ENCODE peak calls at places on chromosomes 11 and 22, in four cellular contexts. One of them, this sample, is unnamed.

GRCh38 chr22:46961591-46962290 is 199.3 kb downstream of the TBC1D22A start:
- DNase-seq in A549: no peak
- DNase-seq in mesothelial cell of epicardium: no peak
- DNase-seq in AG10803: no peak
- DNase-seq in this sample: no peak

GRCh38 chr11:95549276-95549675 is 240.3 kb downstream of the FAM76B start:
- DNase-seq in A549: no peak
- DNase-seq in mesothelial cell of epicardium: no peak
- DNase-seq in AG10803: no peak
- DNase-seq in this sample: no peak

GRCh38 chr11:17875908-17876307 is 136.9 kb downstream of the SERGEF start:
- DNase-seq in A549: no peak
- DNase-seq in mesothelial cell of epicardium: no peak
- DNase-seq in AG10803: no peak
- DNase-seq in this sample: no peak

GRCh38 chr11:83044958-83045712 is 26.6 kb downstream of the RAB30 start:
- DNase-seq in A549: peak
- DNase-seq in mesothelial cell of epicardium: no peak
- DNase-seq in AG10803: peak
- DNase-seq in this sample: no peak

GRCh38 chr11:1481861-1482441 is 4.6 kb downstream of the MOB2 start:
- DNase-seq in A549: no peak
- DNase-seq in mesothelial cell of epicardium: no peak
- DNase-seq in AG10803: no peak
- DNase-seq in this sample: no peak

GRCh38 chr11:11349870-11350325 is 3.2 kb downstream of the CSNK2A3 start:
- DNase-seq in A549: no peak
- DNase-seq in mesothelial cell of epicardium: no peak
- DNase-seq in AG10803: peak
- DNase-seq in this sample: no peak

GRCh38 chr11:2305862-2306823 is 4.3 kb downstream of the TSPAN32 start:
- DNase-seq in A549: no peak
- DNase-seq in mesothelial cell of epicardium: peak
- DNase-seq in AG10803: peak
- DNase-seq in this sample: peak

GRCh38 chr11:6300325-6300724 is 20.0 kb downstream of the CAVIN3 start:
- DNase-seq in A549: no peak
- DNase-seq in mesothelial cell of epicardium: no peak
- DNase-seq in AG10803: no peak
- DNase-seq in this sample: no peak

GRCh38 chr11:130710022-130710421 is 206.3 kb downstream of the SNX19 start:
- DNase-seq in A549: no peak
- DNase-seq in mesothelial cell of epicardium: no peak
- DNase-seq in AG10803: no peak
- DNase-seq in this sample: no peak

GRCh38 chr22:29377979-29378378 is 10.4 kb downstream of the AP1B1 start:
- DNase-seq in A549: no peak
- DNase-seq in mesothelial cell of epicardium: no peak
- DNase-seq in AG10803: no peak
- DNase-seq in this sample: no peak

GRCh38 chr11:36155770-36156485 is 133.3 kb downstream of the COMMD9 start:
- DNase-seq in A549: no peak
- DNase-seq in mesothelial cell of epicardium: no peak
- DNase-seq in AG10803: peak
- DNase-seq in this sample: no peak

GRCh38 chr22:37777122-37777687 is 30.5 kb upstream of the GCAT start:
- DNase-seq in A549: no peak
- DNase-seq in mesothelial cell of epicardium: no peak
- DNase-seq in AG10803: peak
- DNase-seq in this sample: no peak

GRCh38 chr11:93871521-93871920 is 21.1 kb upstream of the VSTM5 start:
- DNase-seq in A549: no peak
- DNase-seq in mesothelial cell of epicardium: no peak
- DNase-seq in AG10803: no peak
- DNase-seq in this sample: no peak

GRCh38 chr11:133896642-133897330 is 51.5 kb upstream of the SPATA19 start:
- DNase-seq in A549: no peak
- DNase-seq in mesothelial cell of epicardium: peak
- DNase-seq in AG10803: no peak
- DNase-seq in this sample: no peak

GRCh38 chr22:27370281-27370680 is 431.3 kb downstream of the MN1 start:
- DNase-seq in A549: no peak
- DNase-seq in mesothelial cell of epicardium: no peak
- DNase-seq in AG10803: no peak
- DNase-seq in this sample: no peak

GRCh38 chr11:78768947-78769346 is 194.3 kb upstream of the NARS2 start:
- DNase-seq in A549: no peak
- DNase-seq in mesothelial cell of epicardium: no peak
- DNase-seq in AG10803: peak
- DNase-seq in this sample: no peak

GRCh38 chr11:62627718-62628117 is 5.9 kb upstream of the B3GAT3 start:
- DNase-seq in A549: no peak
- DNase-seq in mesothelial cell of epicardium: no peak
- DNase-seq in AG10803: no peak
- DNase-seq in this sample: no peak

GRCh38 chr11:11291432-11292015 is 61.5 kb downstream of the CSNK2A3 start:
- DNase-seq in A549: no peak
- DNase-seq in mesothelial cell of epicardium: no peak
- DNase-seq in AG10803: no peak
- DNase-seq in this sample: no peak

GRCh38 chr11:3129181-3129590 is 35.9 kb downstream of the OSBPL5 start:
- DNase-seq in A549: no peak
- DNase-seq in mesothelial cell of epicardium: no peak
- DNase-seq in AG10803: no peak
- DNase-seq in this sample: no peak

GRCh38 chr11:123251656-123252344 is 56.8 kb upstream of the CLMP start:
- DNase-seq in A549: no peak
- DNase-seq in mesothelial cell of epicardium: no peak
- DNase-seq in AG10803: peak
- DNase-seq in this sample: no peak

GRCh38 chr11:123250811-123251655 is 56.0 kb upstream of the CLMP start:
- DNase-seq in A549: no peak
- DNase-seq in mesothelial cell of epicardium: no peak
- DNase-seq in AG10803: no peak
- DNase-seq in this sample: no peak

GRCh38 chr11:123253909-123254308 is 58.9 kb upstream of the CLMP start:
- DNase-seq in A549: no peak
- DNase-seq in mesothelial cell of epicardium: no peak
- DNase-seq in AG10803: peak
- DNase-seq in this sample: no peak

GRCh38 chr11:123254357-123254756 is 59.3 kb upstream of the CLMP start:
- DNase-seq in A549: no peak
- DNase-seq in mesothelial cell of epicardium: no peak
- DNase-seq in AG10803: no peak
- DNase-seq in this sample: no peak

DNA sequence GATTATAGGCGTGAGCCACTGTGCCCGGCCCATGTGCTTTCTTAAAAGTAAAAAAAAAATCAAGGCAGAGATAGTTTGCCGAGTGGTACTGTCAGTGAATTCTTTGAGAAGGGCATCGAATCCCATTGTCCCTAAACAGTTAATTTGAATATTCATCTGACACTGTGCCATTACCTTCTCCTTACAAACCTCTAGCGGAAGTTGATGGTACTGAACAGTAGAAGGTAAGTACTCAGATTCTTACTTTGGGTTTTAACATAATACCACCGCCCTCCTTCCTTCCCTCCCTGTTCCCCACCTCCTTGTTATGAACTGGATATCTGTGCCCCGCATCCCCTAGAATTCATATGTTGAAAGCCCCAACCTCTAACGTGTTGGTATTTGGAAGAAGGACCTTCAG is 58.2 kb upstream of the CLMP start:
- DNase-seq in A549: no peak
- DNase-seq in mesothelial cell of epicardium: no peak
- DNase-seq in AG10803: no peak
- DNase-seq in this sample: no peak
- TF ChIP-seq CTCF in A549: no peak
- TF ChIP-seq CTCF in mesothelial cell of epicardium: no peak
- TF ChIP-seq CTCF in AG10803: no peak
- TF ChIP-seq CTCF in this sample: no peak

GRCh38 chr11:118984825-118985224 is 13.1 kb upstream of the CENATAC start:
- DNase-seq in A549: no peak
- DNase-seq in mesothelial cell of epicardium: no peak
- DNase-seq in AG10803: no peak
- DNase-seq in this sample: no peak

GRCh38 chr11:118988280-118988679 is 9.7 kb upstream of the CENATAC start:
- DNase-seq in A549: no peak
- DNase-seq in mesothelial cell of epicardium: no peak
- DNase-seq in AG10803: no peak
- DNase-seq in this sample: no peak
- TF ChIP-seq CTCF in A549: no peak
- TF ChIP-seq CTCF in mesothelial cell of epicardium: no peak
- TF ChIP-seq CTCF in AG10803: no peak
- TF ChIP-seq CTCF in this sample: no peak

DNA sequence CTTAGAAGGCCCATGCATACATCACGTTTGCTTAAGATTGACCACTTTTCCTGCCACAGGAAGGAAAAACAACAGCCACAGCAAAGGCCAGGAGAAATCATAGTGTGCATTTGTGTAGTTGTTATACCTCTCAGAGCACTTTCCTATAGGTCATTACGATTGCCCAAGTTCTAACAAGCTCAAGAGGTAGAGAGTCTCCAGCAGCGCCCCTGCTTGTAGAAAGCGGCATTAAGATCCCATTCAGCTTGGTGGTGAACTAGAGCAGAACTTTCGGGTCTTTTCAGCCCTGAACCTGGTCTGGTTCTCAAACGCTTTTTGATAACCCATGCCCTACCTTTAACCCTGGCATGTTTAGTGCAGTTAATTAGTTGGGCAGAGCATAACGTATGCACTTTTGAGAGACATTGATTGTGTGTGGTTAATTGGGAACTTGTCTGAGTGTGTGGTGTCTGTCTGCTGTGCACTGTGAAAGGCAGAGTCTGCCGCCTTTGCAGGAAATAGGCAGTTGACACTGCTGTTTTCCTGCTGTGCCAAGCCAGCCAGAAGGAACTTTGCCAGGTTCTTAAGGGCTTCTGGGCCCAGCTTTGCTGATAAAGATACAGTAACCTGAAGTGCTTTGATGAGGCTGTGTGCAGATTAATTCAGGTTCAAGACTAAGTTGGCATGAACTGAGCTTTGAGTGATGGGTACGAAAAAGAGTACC is 109.9 kb upstream of the CLMP start:
- DNase-seq in A549: no peak
- DNase-seq in mesothelial cell of epicardium: no peak
- DNase-seq in AG10803: no peak
- DNase-seq in this sample: no peak
- TF ChIP-seq CTCF in A549: no peak
- TF ChIP-seq CTCF in mesothelial cell of epicardium: no peak
- TF ChIP-seq CTCF in AG10803: no peak
- TF ChIP-seq CTCF in this sample: no peak

GRCh38 chr11:60485987-60486386 is 6.6 kb upstream of the MS4A12 start:
- DNase-seq in A549: peak
- DNase-seq in mesothelial cell of epicardium: no peak
- DNase-seq in AG10803: no peak
- DNase-seq in this sample: no peak
- TF ChIP-seq CTCF in A549: peak
- TF ChIP-seq CTCF in mesothelial cell of epicardium: no peak
- TF ChIP-seq CTCF in AG10803: no peak
- TF ChIP-seq CTCF in this sample: peak

GRCh38 chr11:45146072-45147016 is at the start of gene PRDM11:
- DNase-seq in A549: peak
- DNase-seq in mesothelial cell of epicardium: peak
- DNase-seq in AG10803: peak
- DNase-seq in this sample: peak
- TF ChIP-seq CTCF in A549: no peak
- TF ChIP-seq CTCF in mesothelial cell of epicardium: no peak
- TF ChIP-seq CTCF in AG10803: no peak
- TF ChIP-seq CTCF in this sample: no peak

GRCh38 chr22:43743131-43743530 is 69.0 kb downstream of the EFCAB6 start:
- DNase-seq in A549: no peak
- DNase-seq in mesothelial cell of epicardium: no peak
- DNase-seq in AG10803: no peak
- DNase-seq in this sample: no peak
- TF ChIP-seq CTCF in A549: peak
- TF ChIP-seq CTCF in mesothelial cell of epicardium: no peak
- TF ChIP-seq CTCF in AG10803: no peak
- TF ChIP-seq CTCF in this sample: no peak

GRCh38 chr11:107606122-107606521 is 15.2 kb downstream of the ELMOD1 start:
- DNase-seq in A549: no peak
- DNase-seq in mesothelial cell of epicardium: no peak
- DNase-seq in AG10803: no peak
- DNase-seq in this sample: no peak
- TF ChIP-seq CTCF in A549: no peak
- TF ChIP-seq CTCF in mesothelial cell of epicardium: no peak
- TF ChIP-seq CTCF in AG10803: peak
- TF ChIP-seq CTCF in this sample: no peak

DNA sequence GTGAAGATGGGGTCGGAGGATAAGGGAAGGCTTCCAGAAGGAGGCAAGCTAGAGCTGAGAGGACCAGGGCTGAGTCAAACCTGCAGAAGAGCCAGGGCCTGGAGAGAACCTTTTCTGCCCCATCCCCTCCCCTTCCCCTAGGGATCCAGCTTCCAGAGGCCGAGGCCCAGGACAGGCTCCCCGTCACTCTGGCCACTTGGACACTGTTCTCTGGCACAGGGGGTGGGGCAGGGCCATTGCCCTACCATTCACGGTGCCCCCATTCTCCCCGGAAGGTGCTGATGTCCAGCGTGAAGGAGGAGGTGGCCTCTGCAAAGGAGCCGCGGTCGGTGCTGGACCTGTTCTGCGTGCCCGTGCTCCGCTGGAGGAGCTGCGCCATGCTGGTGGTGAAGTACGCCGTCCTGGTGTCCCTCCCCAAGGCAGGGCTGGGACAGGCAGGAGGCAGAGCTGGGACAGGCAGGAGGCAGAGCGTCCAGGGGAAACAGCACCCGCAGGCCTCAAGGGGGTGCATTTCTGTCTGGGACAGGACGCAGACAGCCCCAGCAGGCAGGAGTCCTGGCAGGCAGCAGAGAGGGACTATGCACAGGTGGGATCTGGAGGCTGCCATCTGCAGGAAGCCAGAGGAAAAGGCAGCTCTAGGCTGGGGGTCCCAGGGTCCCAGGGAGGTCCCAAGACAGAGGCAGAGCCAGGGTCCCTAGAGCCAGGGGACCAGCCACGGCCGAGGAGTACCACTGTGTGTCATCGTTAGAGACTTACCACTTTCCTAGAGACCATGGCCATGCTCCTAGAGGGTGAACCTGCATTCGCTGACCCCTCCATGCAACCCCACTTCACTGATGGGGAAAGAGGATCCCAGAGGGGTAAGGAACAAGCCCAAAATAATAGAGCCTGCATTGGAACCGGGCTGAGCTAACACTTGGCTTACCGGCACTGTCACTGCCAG is 25.8 kb upstream of the SLC22A12 start:
- DNase-seq in A549: no peak
- DNase-seq in mesothelial cell of epicardium: no peak
- DNase-seq in AG10803: no peak
- DNase-seq in this sample: no peak
- TF ChIP-seq CTCF in A549: peak
- TF ChIP-seq CTCF in mesothelial cell of epicardium: no peak
- TF ChIP-seq CTCF in AG10803: no peak
- TF ChIP-seq CTCF in this sample: no peak

GRCh38 chr22:19705181-19705934 is 8.9 kb upstream of the SEPTIN5 start:
- DNase-seq in A549: no peak
- DNase-seq in mesothelial cell of epicardium: peak
- DNase-seq in AG10803: no peak
- DNase-seq in this sample: no peak
- TF ChIP-seq CTCF in A549: no peak
- TF ChIP-seq CTCF in mesothelial cell of epicardium: no peak
- TF ChIP-seq CTCF in AG10803: no peak
- TF ChIP-seq CTCF in this sample: no peak

This sample was measured in natural killer cell.